ENCODE peak calls at places on chromosomes 6 and 20, in five cellular contexts. V is uterus, R is activated B cell treated with CpG ODN at 0.5 μM for 24 hours, G is psoas muscle, E is tibial artery. I is an unnamed sample.

GRCh38 chr6:136409598-136409997 is 120.0 kb upstream of the BCLAF1 start:
- DNase-seq in V (no peak), R (no peak), G (no peak), E (no peak), I (no peak)

GRCh38 chr20:6071162-6071695 is 17.4 kb upstream of the LRRN4 start:
- DNase-seq in V (no peak), R (no peak), G (no peak), E (no peak), I (no peak)

GRCh38 chr6:96907498-96907897 is 9.8 kb upstream of the NDUFAF4 start:
- DNase-seq in V (no peak), R (no peak), G (no peak), E (no peak), I (no peak)

GRCh38 chr20:63768591-63769515 is 29.3 kb downstream of the SLC2A4RG start:
- DNase-seq in V (no peak), R (no peak), G (no peak), E (no peak), I (no peak)

GRCh38 chr6:133286765-133287164 is 45.6 kb downstream of the EYA4 start:
- DNase-seq in V (no peak), R (no peak), G (no peak), E (no peak), I (no peak)

GRCh38 chr6:9250852-9251251 is 815.5 kb upstream of the SLC35B3 start:
- DNase-seq in V (no peak), R (no peak), G (no peak), E (no peak), I (no peak)

GRCh38 chr6:12735786-12736185 is 19.2 kb downstream of the PHACTR1 start:
- DNase-seq in V (no peak), R (no peak), G (no peak), E (no peak), I (no peak)

GRCh38 chr6:71072508-71072907 is 115.6 kb upstream of the B3GAT2 start:
- DNase-seq in V (no peak), R (no peak), G (no peak), E (no peak), I (no peak)

GRCh38 chr6:56794421-56794820 is 151.7 kb upstream of the DST start:
- DNase-seq in V (no peak), R (no peak), G (no peak), E (no peak), I (no peak)

GRCh38 chr6:86856937-86857563 is 80.3 kb upstream of the HTR1E start:
- DNase-seq in V (no peak), R (no peak), G (no peak), E (no peak), I (no peak)

GRCh38 chr6:108576724-108577123 is 16.0 kb downstream of the FOXO3 start:
- DNase-seq in V (no peak), R (no peak), G (no peak), E (no peak), I (no peak)

GRCh38 chr6:51494342-51494741 is 593.1 kb downstream of the PKHD1 start:
- DNase-seq in V (no peak), R (no peak), G (no peak), E (no peak), I (no peak)
- TF ChIP-seq CTCF in V (no peak), R (no peak), G (no peak), E (no peak), I (no peak)

GRCh38 chr6:138486249-138487121 is 12.8 kb downstream of the NHSL1 start:
- DNase-seq in V (no peak), R (no peak), G (no peak), E (no peak), I (no peak)

GRCh38 chr6:138489846-138490245 is 9.4 kb downstream of the NHSL1 start:
- DNase-seq in V (no peak), R (no peak), G (no peak), E (no peak), I (no peak)

GRCh38 chr6:138485586-138486248 is 13.6 kb downstream of the NHSL1 start:
- DNase-seq in V (no peak), R (no peak), G (no peak), E (no peak), I (no peak)

GRCh38 chr6:138485005-138485545 is 14.2 kb downstream of the NHSL1 start:
- DNase-seq in V (no peak), R (no peak), G (no peak), E (no peak), I (no peak)

GRCh38 chr6:138487122-138487604 is 12.1 kb downstream of the NHSL1 start:
- DNase-seq in V (no peak), R (no peak), G (no peak), E (no peak), I (no peak)
- TF ChIP-seq CTCF in V (no peak), R (no peak), G (no peak), E (no peak), I (no peak)

GRCh38 chr6:20404641-20405032 is 3.0 kb downstream of the E2F3 start:
- DNase-seq in V (no peak), R (peak), G (no peak), E (no peak), I (peak)

GRCh38 chr6:20403766-20404640 is 2.3 kb downstream of the E2F3 start:
- DNase-seq in V (no peak), R (no peak), G (peak), E (peak), I (peak)

GRCh38 chr6:20401403-20402180 is at the start of gene E2F3:
- DNase-seq in V (peak), R (peak), G (peak), E (peak), I (peak)

GRCh38 chr6:20402181-20403079 is 751 bp downstream of the E2F3 start:
- DNase-seq in V (peak), R (peak), G (peak), E (peak), I (peak)

GRCh38 chr6:20403080-20403765 is 1.5 kb downstream of the E2F3 start:
- DNase-seq in V (peak), R (peak), G (peak), E (peak), I (peak)
- TF ChIP-seq CTCF in V (no peak), R (no peak), G (no peak), E (no peak), I (no peak)

DNA sequence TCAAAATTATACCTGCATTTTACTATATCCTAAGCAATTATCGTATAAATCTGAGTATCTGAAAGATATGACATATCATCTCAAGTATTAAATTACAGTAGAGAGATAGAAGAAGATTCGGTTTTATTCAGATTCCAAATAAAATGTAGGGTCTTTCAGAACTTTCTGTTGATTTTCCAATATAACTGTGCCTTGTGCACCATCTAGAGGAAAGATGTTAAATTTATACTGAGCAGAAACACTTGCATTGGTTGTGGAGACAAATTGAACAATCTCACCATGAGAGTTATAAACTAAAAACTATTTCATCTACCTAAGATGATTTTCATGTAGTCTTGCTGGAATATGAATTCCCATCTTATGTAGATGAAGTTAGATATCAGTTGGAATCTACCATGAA is 26.8 kb upstream of the HSF2 start:
- DNase-seq in V (no peak), R (no peak), G (no peak), E (no peak), I (no peak)
- TF ChIP-seq CTCF in V (no peak), R (no peak), G (peak), E (peak), I (no peak)

GRCh38 chr6:66103954-66104353 is 396.9 kb upstream of the EYS start:
- DNase-seq in V (no peak), R (no peak), G (no peak), E (no peak), I (no peak)
- TF ChIP-seq CTCF in V (no peak), R (no peak), G (no peak), E (no peak), I (no peak)

GRCh38 chr20:36571564-36572504 is 1.6 kb upstream of the TGIF2 start:
- DNase-seq in V (no peak), R (no peak), G (no peak), E (no peak), I (no peak)

GRCh38 chr20:36573798-36574277 is 441 bp downstream of the TGIF2 start:
- DNase-seq in V (peak), R (peak), G (peak), E (no peak), I (no peak)

GRCh38 chr20:36572701-36573102 is 695 bp upstream of the TGIF2 start:
- DNase-seq in V (no peak), R (peak), G (no peak), E (no peak), I (peak)

GRCh38 chr20:36573103-36573797 is at the start of gene TGIF2:
- DNase-seq in V (peak), R (peak), G (peak), E (peak), I (peak)

DNA sequence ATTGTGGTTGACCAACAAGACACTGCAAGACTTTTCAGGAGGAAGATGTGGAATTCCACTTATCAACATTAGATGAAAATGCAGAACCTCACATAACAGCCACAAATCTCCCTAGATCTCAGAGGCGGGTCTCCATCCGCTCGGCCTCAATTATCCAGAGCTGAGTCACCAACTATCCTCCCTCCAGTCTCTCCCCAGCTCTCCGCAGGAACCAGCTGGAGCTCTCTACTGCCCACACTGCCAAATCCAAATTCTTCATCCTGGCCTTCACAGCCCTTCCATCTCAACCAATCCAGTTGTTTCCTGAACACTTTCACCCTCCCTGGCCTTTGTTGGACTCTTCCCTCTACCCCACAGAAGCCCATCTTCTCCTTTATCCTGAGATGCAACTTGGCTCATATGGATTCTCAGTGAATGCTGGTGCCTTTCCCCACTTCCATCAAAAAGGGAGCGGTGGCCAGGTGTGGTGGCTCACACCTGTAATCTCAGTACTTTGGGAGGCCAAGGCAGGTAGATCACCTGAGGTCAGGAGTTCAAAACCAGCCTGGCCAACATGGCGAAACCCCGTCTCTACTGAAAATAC is 3.5 kb upstream of the TGIF2 start:
- DNase-seq in V (no peak), R (no peak), G (no peak), E (no peak), I (no peak)
- TF ChIP-seq CTCF in V (no peak), R (no peak), G (no peak), E (no peak), I (no peak)

DNA sequence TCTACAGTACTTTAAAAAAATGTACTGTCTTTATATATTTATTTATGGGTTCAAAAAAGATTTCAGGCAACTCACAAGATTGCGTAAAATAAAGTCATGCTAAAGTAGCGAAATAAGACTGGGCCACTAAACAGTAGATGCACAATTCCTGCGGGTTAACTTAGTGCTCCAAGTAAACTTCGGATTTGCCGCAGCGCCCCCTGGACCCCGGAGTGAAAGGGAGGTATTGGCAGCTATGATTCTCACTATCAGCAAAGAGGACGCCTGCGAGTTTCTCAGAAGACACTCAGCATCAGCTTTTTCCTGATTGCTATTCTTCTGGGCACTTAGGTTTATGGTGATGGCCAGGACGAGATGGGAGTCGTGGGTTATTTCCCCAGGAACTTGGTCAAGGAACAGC is 1.4 kb downstream of the OTOR start:
- DNase-seq in V (no peak), R (no peak), G (no peak), E (no peak), I (no peak)
- TF ChIP-seq CTCF in V (no peak), R (no peak), G (no peak), E (no peak), I (no peak)

GRCh38 chr6:2351090-2351489 is 105.7 kb upstream of the GMDS start:
- DNase-seq in V (no peak), R (no peak), G (no peak), E (no peak), I (no peak)

GRCh38 chr6:2351807-2352431 is 106.5 kb upstream of the GMDS start:
- DNase-seq in V (no peak), R (no peak), G (no peak), E (no peak), I (no peak)

GRCh38 chr6:2355155-2355554 is 109.8 kb upstream of the GMDS start:
- DNase-seq in V (no peak), R (no peak), G (no peak), E (no peak), I (no peak)

GRCh38 chr6:2353412-2354137 is 108.2 kb upstream of the GMDS start:
- DNase-seq in V (peak), R (no peak), G (peak), E (peak), I (peak)

DNA sequence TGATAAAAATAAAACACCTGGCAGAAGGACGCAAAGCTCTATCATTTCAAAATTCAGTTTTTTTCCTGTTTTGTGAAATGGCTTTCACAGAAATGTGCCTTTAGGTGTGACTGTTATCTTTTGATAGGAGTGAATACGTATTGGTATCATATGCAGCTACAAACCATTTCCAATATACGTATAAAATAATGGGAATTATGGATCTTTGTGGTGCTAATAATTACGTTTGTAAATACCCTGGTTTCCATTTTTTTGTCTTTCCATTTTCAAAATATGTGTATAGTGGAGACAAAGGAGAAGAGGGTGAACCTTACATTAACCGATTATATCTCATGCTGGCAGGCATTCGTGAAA is 108.7 kb upstream of the GMDS start:
- DNase-seq in V (no peak), R (no peak), G (no peak), E (no peak), I (no peak)
- TF ChIP-seq CTCF in V (no peak), R (no peak), G (no peak), E (no peak), I (no peak)

I was measured in natural killer cell.